ENCODE peak calls at places on chromosomes 4 and X, in four cellular contexts. D is NT2/D1; F is RKO; S is stimulated activated CD4-positive, alpha-beta T cell treated with anti-CD3 and anti-CD28 coated beads, Interleukin-4, amount 100 ng/mL, for 1 hour. Q is an unnamed sample.
A peak's percentile ranks its signal among the peaks of the same experiment; 100 is the strongest.

GRCh38 chrX:17967888-17968287 is 106.8 kb upstream of the RAI2 start:
- DNase-seq in D (no peak), F (no peak), S (no peak), Q (no peak)

GRCh38 chr4:113407409-113407808 is 354.1 kb downstream of the CAMK2D start:
- DNase-seq in D (no peak), F (no peak), S (no peak), Q (no peak)

GRCh38 chr4:6546681-6547447 is 28.1 kb upstream of the MAN2B2 start:
- DNase-seq in D (peak; percentile 80), F (peak; percentile 75), S (peak; percentile 27), Q (peak; percentile 39)

GRCh38 chr4:128979934-128980333 is 113.4 kb downstream of the SCLT1 start:
- DNase-seq in D (no peak), F (peak; percentile 55), S (no peak), Q (no peak)

GRCh38 chr4:172786039-172786792 is 382.4 kb upstream of the GALNT7 start:
- DNase-seq in D (no peak), F (no peak), S (no peak), Q (no peak)

GRCh38 chr4:1241466-1241935 is 7.4 kb downstream of the CTBP1 start:
- DNase-seq in D (no peak), F (no peak), S (no peak), Q (no peak)

GRCh38 chr4:184954482-184954881 is 63.8 kb upstream of the HELT start:
- DNase-seq in D (no peak), F (no peak), S (no peak), Q (no peak)

GRCh38 chr4:170325599-170325998 is 235.8 kb upstream of the AADAT start:
- DNase-seq in D (no peak), F (no peak), S (no peak), Q (no peak)

GRCh38 chr4:22500831-22501714 is 14.8 kb downstream of the ADGRA3 start:
- DNase-seq in D (no peak), F (peak; percentile 54), S (peak; percentile 11), Q (no peak)

GRCh38 chr4:137312257-137312656 is 220.0 kb downstream of the PCDH18 start:
- DNase-seq in D (no peak), F (no peak), S (no peak), Q (no peak)

GRCh38 chr4:40587826-40588225 is 41.8 kb downstream of the RBM47 start:
- DNase-seq in D (no peak), F (no peak), S (no peak), Q (no peak)

GRCh38 chrX:110317820-110318663 is at the start of gene AMMECR1:
- DNase-seq in D (peak; percentile 58), F (peak; percentile 81), S (peak; percentile 77), Q (peak; percentile 79)

GRCh38 chr4:10180927-10181744 is 64.5 kb upstream of the WDR1 start:
- DNase-seq in D (no peak), F (no peak), S (no peak), Q (no peak)

GRCh38 chr4:109985993-109986640 is 73.4 kb downstream of the EGF start:
- DNase-seq in D (no peak), F (no peak), S (no peak), Q (no peak)

Q was measured in progenitor cell of endocrine pancreas.